ENCODE peak calls at places on chromosomes 3 and 15, in five cellular contexts. One of them, this sample, is unnamed.

GRCh38 chr3:79516795-79517194 is 251.0 kb downstream of the ROBO1 start:
- DNase-seq in H1: no peak
- DNase-seq in neural progenitor cell: no peak
- DNase-seq in PC-3: peak
- DNase-seq in fibroblast of lung: no peak
- DNase-seq in this sample: no peak

GRCh38 chr3:115834068-115834467 is 210.8 kb downstream of the GAP43 start:
- DNase-seq in PC-3: peak
- DNase-seq in H1: no peak
- DNase-seq in neural progenitor cell: no peak
- DNase-seq in fibroblast of lung: peak
- DNase-seq in this sample: no peak

GRCh38 chr15:84605225-84605882 is 4.5 kb downstream of the ZSCAN2 start:
- DNase-seq in H1: no peak
- DNase-seq in fibroblast of lung: no peak
- DNase-seq in neural progenitor cell: no peak
- DNase-seq in PC-3: no peak
- DNase-seq in this sample: no peak

GRCh38 chr3:172224560-172225214 is 185.3 kb downstream of the FNDC3B start:
- DNase-seq in neural progenitor cell: no peak
- DNase-seq in fibroblast of lung: peak
- DNase-seq in H1: no peak
- DNase-seq in PC-3: no peak
- DNase-seq in this sample: no peak

GRCh38 chr3:104145164-104145563 is 1221.5 kb upstream of the ALCAM start:
- DNase-seq in PC-3: no peak
- DNase-seq in neural progenitor cell: no peak
- DNase-seq in H1: no peak
- DNase-seq in fibroblast of lung: no peak
- DNase-seq in this sample: no peak

GRCh38 chr15:100712226-100712625 is 109.8 kb downstream of the ASB7 start:
- DNase-seq in fibroblast of lung: peak
- DNase-seq in H1: no peak
- DNase-seq in PC-3: no peak
- DNase-seq in neural progenitor cell: no peak
- DNase-seq in this sample: peak

GRCh38 chr15:78564743-78565096 is 600 bp upstream of the CHRNA5 start:
- DNase-seq in fibroblast of lung: no peak
- DNase-seq in neural progenitor cell: no peak
- DNase-seq in PC-3: no peak
- DNase-seq in H1: no peak
- DNase-seq in this sample: no peak

GRCh38 chr3:138271189-138271794 is 58.4 kb downstream of the NME9 start:
- DNase-seq in H1: no peak
- DNase-seq in neural progenitor cell: no peak
- DNase-seq in PC-3: no peak
- DNase-seq in fibroblast of lung: no peak
- DNase-seq in this sample: no peak

GRCh38 chr15:62928996-62929350 is 113.6 kb upstream of the TPM1 start:
- DNase-seq in fibroblast of lung: peak
- DNase-seq in H1: no peak
- DNase-seq in PC-3: peak
- DNase-seq in neural progenitor cell: no peak
- DNase-seq in this sample: no peak

GRCh38 chr3:42608586-42608985 is 8.1 kb downstream of the NKTR start:
- DNase-seq in neural progenitor cell: no peak
- DNase-seq in fibroblast of lung: peak
- DNase-seq in PC-3: no peak
- DNase-seq in H1: no peak
- DNase-seq in this sample: no peak

GRCh38 chr15:66587020-66587419 is 21.2 kb upstream of the LCTL start:
- DNase-seq in PC-3: no peak
- DNase-seq in H1: no peak
- DNase-seq in neural progenitor cell: no peak
- DNase-seq in fibroblast of lung: no peak
- DNase-seq in this sample: no peak

GRCh38 chr15:66590435-66590834 is 24.6 kb upstream of the LCTL start:
- DNase-seq in neural progenitor cell: no peak
- DNase-seq in PC-3: no peak
- DNase-seq in H1: no peak
- DNase-seq in fibroblast of lung: no peak
- DNase-seq in this sample: peak

GRCh38 chr15:66588971-66589370 is 23.2 kb upstream of the LCTL start:
- DNase-seq in neural progenitor cell: no peak
- DNase-seq in H1: no peak
- DNase-seq in fibroblast of lung: no peak
- DNase-seq in PC-3: no peak
- DNase-seq in this sample: peak

GRCh38 chr15:66587749-66588148 is 22.0 kb upstream of the LCTL start:
- DNase-seq in H1: no peak
- DNase-seq in neural progenitor cell: no peak
- DNase-seq in PC-3: no peak
- DNase-seq in fibroblast of lung: no peak
- DNase-seq in this sample: no peak

GRCh38 chr15:66588537-66588936 is 22.7 kb upstream of the LCTL start:
- DNase-seq in PC-3: no peak
- DNase-seq in fibroblast of lung: no peak
- DNase-seq in H1: peak
- DNase-seq in neural progenitor cell: peak
- DNase-seq in this sample: no peak
- TF ChIP-seq CTCF in PC-3: no peak
- TF ChIP-seq CTCF in fibroblast of lung: no peak
- TF ChIP-seq CTCF in H1: peak
- TF ChIP-seq CTCF in neural progenitor cell: peak
- TF ChIP-seq CTCF in this sample: peak

GRCh38 chr3:189071452-189071851 is 100.3 kb upstream of the TPRG1 start:
- DNase-seq in PC-3: peak
- DNase-seq in neural progenitor cell: no peak
- DNase-seq in H1: no peak
- DNase-seq in fibroblast of lung: no peak
- DNase-seq in this sample: no peak

GRCh38 chr3:189070965-189071364 is 100.8 kb upstream of the TPRG1 start:
- DNase-seq in H1: no peak
- DNase-seq in PC-3: no peak
- DNase-seq in neural progenitor cell: no peak
- DNase-seq in fibroblast of lung: no peak
- DNase-seq in this sample: no peak

GRCh38 chr3:189080745-189081144 is 91.0 kb upstream of the TPRG1 start:
- DNase-seq in PC-3: no peak
- DNase-seq in fibroblast of lung: no peak
- DNase-seq in neural progenitor cell: no peak
- DNase-seq in H1: no peak
- DNase-seq in this sample: no peak

DNA sequence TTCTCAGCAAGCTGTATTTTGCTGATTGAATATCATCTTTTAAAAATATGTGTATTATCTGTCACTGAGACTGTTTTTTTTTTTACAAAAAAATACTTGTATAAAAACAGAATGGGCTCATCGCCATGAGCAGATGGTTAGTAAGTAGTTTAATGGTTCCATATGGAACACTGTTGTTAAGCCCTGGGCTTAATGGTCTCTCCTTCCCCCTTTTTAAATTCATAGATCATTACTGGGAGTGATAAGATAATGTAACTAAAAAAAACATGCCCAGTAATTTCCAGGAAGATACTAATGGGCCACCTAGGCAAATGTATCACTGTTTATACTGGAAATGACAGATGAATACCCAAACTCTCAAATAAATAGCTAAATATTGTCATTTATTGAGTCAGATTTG is 95.3 kb upstream of the TPRG1 start:
- DNase-seq in fibroblast of lung: no peak
- DNase-seq in neural progenitor cell: no peak
- DNase-seq in PC-3: no peak
- DNase-seq in H1: no peak
- DNase-seq in this sample: no peak
- H3K27ac ChIP-seq in fibroblast of lung: no peak
- H3K27ac ChIP-seq in neural progenitor cell: no peak
- H3K27ac ChIP-seq in PC-3: no peak
- H3K27ac ChIP-seq in H1: no peak
- H3K27ac ChIP-seq in this sample: no peak

GRCh38 chr15:73596214-73596613 is 37.0 kb downstream of the NPTN start:
- DNase-seq in H1: no peak
- DNase-seq in neural progenitor cell: no peak
- DNase-seq in fibroblast of lung: no peak
- DNase-seq in PC-3: no peak
- DNase-seq in this sample: no peak
- H3K4me2 ChIP-seq in H1: no peak
- H3K4me2 ChIP-seq in neural progenitor cell: peak
- H3K4me2 ChIP-seq in fibroblast of lung: no peak
- H3K4me2 ChIP-seq in PC-3: no peak
- H3K4me2 ChIP-seq in this sample: peak

GRCh38 chr15:81293728-81294500 is 30.0 kb downstream of the STARD5 start:
- DNase-seq in neural progenitor cell: no peak
- DNase-seq in H1: no peak
- DNase-seq in PC-3: no peak
- DNase-seq in fibroblast of lung: no peak
- DNase-seq in this sample: no peak
- TF ChIP-seq CTCF in neural progenitor cell: no peak
- TF ChIP-seq CTCF in H1: no peak
- TF ChIP-seq CTCF in PC-3: no peak
- TF ChIP-seq CTCF in fibroblast of lung: no peak
- TF ChIP-seq CTCF in this sample: no peak

DNA sequence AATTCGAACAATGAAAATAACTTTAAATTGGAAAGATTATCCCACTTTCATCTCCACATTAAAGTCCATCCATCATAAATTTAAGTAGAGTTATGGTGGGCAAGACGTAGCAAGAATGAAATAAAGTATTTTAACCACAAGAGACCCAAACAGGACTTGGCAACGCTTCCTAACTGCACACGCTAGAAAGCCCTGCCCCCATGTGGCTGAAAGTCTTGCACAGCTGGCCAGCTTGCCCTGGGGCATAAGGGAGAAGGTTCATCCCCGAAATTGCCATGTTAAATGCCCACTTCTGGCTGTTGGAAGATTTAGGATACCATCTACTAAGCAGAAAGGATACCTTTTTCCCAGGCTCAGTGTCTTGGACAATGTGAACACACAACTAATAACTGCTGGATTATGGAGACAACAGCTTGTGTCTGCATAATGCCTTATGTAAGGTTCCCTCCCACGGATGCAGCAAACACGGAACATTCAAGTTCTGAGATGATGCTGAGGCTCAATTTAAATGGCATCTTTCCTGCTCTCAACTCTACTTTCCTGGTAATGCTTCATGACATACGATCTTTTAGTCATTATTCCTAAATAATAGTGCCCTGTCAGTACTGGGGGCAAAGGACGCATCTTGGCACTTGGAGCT is 116.6 kb upstream of the TJP1 start:
- DNase-seq in PC-3: peak
- DNase-seq in neural progenitor cell: peak
- DNase-seq in H1: no peak
- DNase-seq in fibroblast of lung: peak
- DNase-seq in this sample: no peak
- H3K27ac ChIP-seq in PC-3: peak
- H3K27ac ChIP-seq in neural progenitor cell: no peak
- H3K27ac ChIP-seq in H1: no peak
- H3K27ac ChIP-seq in fibroblast of lung: no peak
- H3K27ac ChIP-seq in this sample: no peak

GRCh38 chr15:32029409-32029861 is 880 bp upstream of the CHRNA7 start:
- DNase-seq in PC-3: no peak
- DNase-seq in H1: peak
- DNase-seq in fibroblast of lung: peak
- DNase-seq in neural progenitor cell: peak
- DNase-seq in this sample: peak
- H3K4me2 ChIP-seq in PC-3: no peak
- H3K4me2 ChIP-seq in H1: peak
- H3K4me2 ChIP-seq in fibroblast of lung: no peak
- H3K4me2 ChIP-seq in neural progenitor cell: peak
- H3K4me2 ChIP-seq in this sample: no peak

DNA sequence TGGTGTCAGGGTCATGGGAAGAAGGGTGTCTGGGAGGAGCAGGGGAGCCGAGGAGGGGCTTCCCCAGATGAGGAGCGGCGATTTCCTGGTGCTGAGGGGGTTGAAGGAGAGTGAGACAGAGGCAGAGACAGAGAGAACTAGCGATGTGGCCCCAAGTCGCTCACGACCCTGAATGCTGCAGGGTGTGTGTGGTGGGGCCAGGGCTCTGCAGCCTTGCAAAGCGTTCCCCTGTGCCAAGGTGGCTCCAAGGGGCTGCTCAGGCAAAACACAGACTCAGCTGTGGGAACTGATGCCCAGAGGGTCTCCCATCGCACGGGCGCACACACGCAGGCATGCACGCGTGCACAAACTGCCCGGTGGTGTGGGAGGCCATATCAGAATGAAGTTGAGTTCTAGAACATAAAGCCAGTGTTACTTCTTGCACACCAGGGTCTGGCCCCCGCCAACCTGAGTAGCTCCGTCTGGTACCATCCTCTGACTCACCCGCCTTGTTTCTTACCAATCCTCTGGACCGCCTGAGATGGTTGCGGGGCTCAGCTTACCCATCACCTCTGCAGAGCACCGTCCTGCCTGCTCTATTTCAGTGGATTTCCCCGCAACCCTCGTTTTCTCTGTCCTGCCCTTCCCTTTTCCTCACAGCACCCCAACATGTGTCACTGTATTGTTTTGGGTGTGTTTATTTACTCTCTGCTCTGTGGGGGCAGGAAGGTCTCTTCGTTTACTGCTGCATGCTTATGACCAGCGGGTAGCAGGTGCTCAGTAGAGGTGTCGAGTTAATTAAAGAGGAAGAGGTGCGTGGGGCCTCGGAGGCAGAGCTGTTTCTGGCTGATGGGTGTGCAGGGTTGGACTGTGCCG is 4.5 kb downstream of the MELTF start:
- DNase-seq in H1: peak
- DNase-seq in fibroblast of lung: no peak
- DNase-seq in PC-3: no peak
- DNase-seq in neural progenitor cell: no peak
- DNase-seq in this sample: peak
- TF ChIP-seq CTCF in H1: no peak
- TF ChIP-seq CTCF in fibroblast of lung: no peak
- TF ChIP-seq CTCF in PC-3: no peak
- TF ChIP-seq CTCF in neural progenitor cell: no peak
- TF ChIP-seq CTCF in this sample: no peak

GRCh38 chr3:100268156-100268555 is 7.4 kb downstream of the TBC1D23 start:
- DNase-seq in H1: no peak
- DNase-seq in neural progenitor cell: no peak
- DNase-seq in fibroblast of lung: peak
- DNase-seq in PC-3: no peak
- DNase-seq in this sample: no peak
- H3K27ac ChIP-seq in H1: no peak
- H3K27ac ChIP-seq in neural progenitor cell: no peak
- H3K27ac ChIP-seq in fibroblast of lung: no peak
- H3K27ac ChIP-seq in PC-3: no peak
- H3K27ac ChIP-seq in this sample: peak